ENCODE peak calls at places on chromosomes 7 and 10, in ten cellular contexts. V, F, D, R, S, N, A, M, B and Z are unnamed samples.

GRCh38 chr10:100744980-100745881 is at the start of gene PAX2:
- DNase-seq in M (no peak), F (no peak), N (no peak), D (no peak), V (no peak), A (peak), B (no peak), R (peak), S (no peak), Z (no peak)

GRCh38 chr10:126663328-126663727 is 7.2 kb downstream of the C10orf90 start:
- DNase-seq in M (peak), S (peak), F (no peak), N (peak), R (no peak), A (no peak), V (no peak), D (no peak), B (no peak), Z (peak)

GRCh38 chr10:31644931-31645633 is 283.5 kb downstream of the ARHGAP12 start:
- DNase-seq in S (no peak), A (no peak), N (no peak), D (no peak), V (no peak), R (peak), M (peak), B (no peak), F (no peak), Z (no peak)

GRCh38 chr7:23467731-23468720 is 2.3 kb downstream of the IGF2BP3 start:
- DNase-seq in R (peak), S (no peak), F (no peak), V (no peak), B (no peak), N (no peak), M (peak), D (peak), A (peak), Z (no peak)

GRCh38 chr7:155589001-155589980 is 42.9 kb upstream of the CNPY1 start:
- DNase-seq in D (no peak), F (no peak), S (no peak), V (peak), N (no peak), R (no peak), M (no peak), B (no peak), A (no peak), Z (no peak)

GRCh38 chr10:69883680-69884375 is 82.1 kb downstream of the COL13A1 start:
- DNase-seq in M (no peak), R (no peak), F (no peak), D (no peak), S (no peak), A (no peak), N (no peak), V (no peak), B (no peak), Z (no peak)

GRCh38 chr7:106313456-106313891 is 28.7 kb upstream of the NAMPT start:
- DNase-seq in A (no peak), F (peak), D (no peak), B (no peak), N (no peak), S (no peak), V (no peak), R (peak), M (peak), Z (peak)

GRCh38 chr10:6362879-6363278 is 160.1 kb downstream of the PFKFB3 start:
- DNase-seq in R (no peak), S (no peak), N (no peak), F (no peak), A (no peak), V (no peak), M (no peak), D (no peak), B (no peak), Z (no peak)

GRCh38 chr7:45246339-45246738 is 88.7 kb downstream of the RAMP3 start:
- DNase-seq in A (no peak), V (no peak), D (no peak), F (no peak), B (no peak), M (no peak), N (no peak), S (no peak), R (no peak), Z (no peak)

GRCh38 chr7:37943905-37944736 is 23.7 kb downstream of the EPDR1 start:
- DNase-seq in R (peak), A (no peak), B (no peak), M (no peak), V (no peak), S (no peak), N (no peak), D (no peak), F (no peak), Z (no peak)

GRCh38 chr10:30027057-30028005 is 32.1 kb downstream of the JCAD start:
- DNase-seq in V (peak), D (peak), R (peak), A (peak), B (peak), S (peak), F (no peak), N (peak), M (peak), Z (no peak)

GRCh38 chr7:46522354-46522906 is 601.4 kb upstream of the IGFBP3 start:
- DNase-seq in M (no peak), D (no peak), A (no peak), R (no peak), N (no peak), S (no peak), V (no peak), F (no peak), B (no peak), Z (no peak)

GRCh38 chr7:27677912-27678612 is 15.4 kb upstream of the HIBADH start:
- DNase-seq in R (peak), F (no peak), V (no peak), N (no peak), S (no peak), A (no peak), M (peak), B (no peak), D (no peak), Z (peak)

GRCh38 chr10:17380888-17381287 is 73.5 kb downstream of the ST8SIA6 start:
- DNase-seq in S (no peak), F (no peak), B (no peak), V (no peak), A (no peak), M (no peak), N (no peak), R (no peak), D (no peak), Z (no peak)

GRCh38 chr10:124566222-124566888 is 104.7 kb downstream of the LHPP start:
- DNase-seq in A (no peak), D (no peak), F (no peak), V (peak), S (no peak), M (no peak), B (no peak), R (no peak), N (no peak), Z (no peak)

GRCh38 chr7:124497209-124497608 is 268.4 kb downstream of the GPR37 start:
- DNase-seq in N (no peak), M (no peak), D (peak), F (no peak), V (no peak), A (no peak), R (no peak), B (no peak), S (no peak), Z (no peak)

GRCh38 chr10:91163269-91163708 is 57.2 kb upstream of the PCGF5 start:
- DNase-seq in D (peak), A (peak), B (peak), N (peak), R (peak), S (peak), V (peak), M (peak), F (peak), Z (peak)

GRCh38 chr7:20441346-20441745 is 110.6 kb downstream of the ITGB8 start:
- DNase-seq in S (no peak), M (no peak), B (no peak), V (no peak), R (no peak), A (no peak), D (no peak), N (no peak), F (no peak), Z (no peak)

GRCh38 chr10:35626971-35627507 is 15.1 kb downstream of the FZD8 start:
- DNase-seq in F (no peak), D (no peak), S (no peak), M (peak), V (no peak), N (no peak), A (no peak), R (no peak), B (no peak), Z (no peak)

GRCh38 chr10:101570764-101571572 is 17.1 kb downstream of the POLL start:
- DNase-seq in F (no peak), A (no peak), N (no peak), M (no peak), D (no peak), R (no peak), B (no peak), S (no peak), V (peak), Z (no peak)

GRCh38 chr7:156988605-156989185 is 21.8 kb downstream of the MNX1 start:
- DNase-seq in V (no peak), B (no peak), N (no peak), F (no peak), A (no peak), M (peak), D (no peak), R (no peak), S (no peak), Z (no peak)

GRCh38 chr10:58641095-58641531 is 128.4 kb downstream of the BICC1 start:
- DNase-seq in V (no peak), B (no peak), D (peak), N (no peak), S (no peak), A (no peak), M (peak), R (peak), F (no peak), Z (peak)

GRCh38 chr7:25891591-25891990 is 260.4 kb upstream of the NFE2L3 start:
- DNase-seq in M (no peak), S (no peak), R (peak), B (no peak), V (no peak), D (no peak), A (no peak), F (no peak), N (no peak), Z (no peak)

GRCh38 chr10:102616071-102616770 is 28.1 kb upstream of the TRIM8 start:
- DNase-seq in V (no peak), S (no peak), M (no peak), B (no peak), R (no peak), A (no peak), F (no peak), N (no peak), D (no peak), Z (no peak)

GRCh38 chr7:158532093-158532627 is 55.5 kb downstream of the PTPRN2 start:
- DNase-seq in N (peak), R (no peak), F (no peak), M (no peak), D (no peak), A (no peak), V (no peak), S (no peak), B (no peak), Z (no peak)

GRCh38 chr10:73838008-73838567 is 26.7 kb upstream of the NDST2 start:
- DNase-seq in S (no peak), M (no peak), A (no peak), N (no peak), R (no peak), D (no peak), F (no peak), V (no peak), B (no peak), Z (no peak)

GRCh38 chr10:128150551-128150950 is 24.3 kb upstream of the MKI67 start:
- DNase-seq in B (no peak), M (no peak), F (no peak), A (no peak), N (no peak), R (no peak), V (no peak), S (no peak), D (no peak), Z (no peak)

GRCh38 chr7:93148135-93148534 is at the start of gene SAMD9L:
- DNase-seq in R (no peak), M (peak), S (no peak), D (no peak), F (no peak), B (no peak), N (peak), V (no peak), A (no peak), Z (no peak)

GRCh38 chr10:23499317-23499716 is 60.4 kb downstream of the OTUD1 start:
- DNase-seq in N (no peak), S (no peak), F (no peak), A (no peak), V (no peak), M (no peak), R (no peak), B (no peak), D (no peak), Z (no peak)

GRCh38 chr10:89535185-89536012 is at the start of gene SLC16A12:
- DNase-seq in N (no peak), B (no peak), S (no peak), D (no peak), A (peak), F (no peak), V (peak), M (peak), R (no peak), Z (no peak)